ENCODE peak calls at places on chromosomes 6 and 20, in ten cellular contexts. One of them, this sample, is unnamed.
A peak's percentile ranks its signal among the peaks of the same experiment; 100 is the strongest.

GRCh38 chr20:24406761-24407550 is 62.5 kb upstream of the SYNDIG1 start:
- DNase-seq in Calu3: no peak
- DNase-seq in activated effector memory CD4-positive, alpha-beta T cell treated with Interleukin-2 at 50 U/mL for 16 hours: no peak
- DNase-seq in NCI-H460: no peak
- DNase-seq in activated T-helper 9 cell treated with anti-CD3 and anti-CD28 coated beads, Interleukin-2, amount 50 U/mL, for 16 hours: no peak
- DNase-seq in activated CD8-positive, alpha-beta memory T cell treated with anti-CD3 and anti-CD28 coated beads for 24 hours: no peak
- DNase-seq in BJ: no peak
- DNase-seq in A172: no peak
- DNase-seq in stomach: no peak
- DNase-seq in iPS-NIHi11: no peak
- DNase-seq in this sample: no peak

GRCh38 chr6:44247338-44248302 is 719 bp downstream of the HSP90AB1 start:
- DNase-seq in Calu3: peak; percentile 85
- DNase-seq in activated effector memory CD4-positive, alpha-beta T cell treated with Interleukin-2 at 50 U/mL for 16 hours: peak; percentile 87
- DNase-seq in NCI-H460: no peak
- DNase-seq in activated T-helper 9 cell treated with anti-CD3 and anti-CD28 coated beads, Interleukin-2, amount 50 U/mL, for 16 hours: peak; percentile 87
- DNase-seq in activated CD8-positive, alpha-beta memory T cell treated with anti-CD3 and anti-CD28 coated beads for 24 hours: peak; percentile 96
- DNase-seq in BJ: no peak
- DNase-seq in A172: peak; percentile 68
- DNase-seq in stomach: peak; percentile 80
- DNase-seq in iPS-NIHi11: peak; percentile 48
- DNase-seq in this sample: no peak

GRCh38 chr20:36155991-36156390 is 1.5 kb downstream of the EPB41L1 start:
- DNase-seq in Calu3: no peak
- DNase-seq in activated effector memory CD4-positive, alpha-beta T cell treated with Interleukin-2 at 50 U/mL for 16 hours: no peak
- DNase-seq in NCI-H460: no peak
- DNase-seq in activated T-helper 9 cell treated with anti-CD3 and anti-CD28 coated beads, Interleukin-2, amount 50 U/mL, for 16 hours: no peak
- DNase-seq in activated CD8-positive, alpha-beta memory T cell treated with anti-CD3 and anti-CD28 coated beads for 24 hours: no peak
- DNase-seq in BJ: no peak
- DNase-seq in A172: no peak
- DNase-seq in stomach: no peak
- DNase-seq in iPS-NIHi11: no peak
- DNase-seq in this sample: no peak

GRCh38 chr20:13344671-13345070 is 123.6 kb downstream of the ISM1 start:
- DNase-seq in Calu3: no peak
- DNase-seq in activated effector memory CD4-positive, alpha-beta T cell treated with Interleukin-2 at 50 U/mL for 16 hours: no peak
- DNase-seq in NCI-H460: no peak
- DNase-seq in activated T-helper 9 cell treated with anti-CD3 and anti-CD28 coated beads, Interleukin-2, amount 50 U/mL, for 16 hours: no peak
- DNase-seq in activated CD8-positive, alpha-beta memory T cell treated with anti-CD3 and anti-CD28 coated beads for 24 hours: no peak
- DNase-seq in BJ: no peak
- DNase-seq in A172: no peak
- DNase-seq in stomach: no peak
- DNase-seq in iPS-NIHi11: no peak
- DNase-seq in this sample: no peak

GRCh38 chr20:36575066-36575743 is 1.8 kb downstream of the TGIF2 start:
- DNase-seq in Calu3: peak; percentile 74
- DNase-seq in activated effector memory CD4-positive, alpha-beta T cell treated with Interleukin-2 at 50 U/mL for 16 hours: no peak
- DNase-seq in NCI-H460: no peak
- DNase-seq in activated T-helper 9 cell treated with anti-CD3 and anti-CD28 coated beads, Interleukin-2, amount 50 U/mL, for 16 hours: no peak
- DNase-seq in activated CD8-positive, alpha-beta memory T cell treated with anti-CD3 and anti-CD28 coated beads for 24 hours: peak; percentile 69
- DNase-seq in BJ: no peak
- DNase-seq in A172: peak; percentile 53
- DNase-seq in stomach: peak; percentile 67
- DNase-seq in iPS-NIHi11: peak; percentile 49
- DNase-seq in this sample: no peak

GRCh38 chr6:43678341-43678740 is 9.2 kb downstream of the MRPS18A start:
- DNase-seq in Calu3: no peak
- DNase-seq in activated effector memory CD4-positive, alpha-beta T cell treated with Interleukin-2 at 50 U/mL for 16 hours: no peak
- DNase-seq in NCI-H460: no peak
- DNase-seq in activated T-helper 9 cell treated with anti-CD3 and anti-CD28 coated beads, Interleukin-2, amount 50 U/mL, for 16 hours: no peak
- DNase-seq in activated CD8-positive, alpha-beta memory T cell treated with anti-CD3 and anti-CD28 coated beads for 24 hours: no peak
- DNase-seq in BJ: no peak
- DNase-seq in A172: no peak
- DNase-seq in stomach: no peak
- DNase-seq in iPS-NIHi11: no peak
- DNase-seq in this sample: no peak

GRCh38 chr6:85460951-85461805 is 11.3 kb downstream of the NT5E start:
- DNase-seq in Calu3: peak; percentile 9
- DNase-seq in activated effector memory CD4-positive, alpha-beta T cell treated with Interleukin-2 at 50 U/mL for 16 hours: no peak
- DNase-seq in NCI-H460: no peak
- DNase-seq in activated T-helper 9 cell treated with anti-CD3 and anti-CD28 coated beads, Interleukin-2, amount 50 U/mL, for 16 hours: no peak
- DNase-seq in activated CD8-positive, alpha-beta memory T cell treated with anti-CD3 and anti-CD28 coated beads for 24 hours: no peak
- DNase-seq in BJ: no peak
- DNase-seq in A172: peak; percentile 58
- DNase-seq in stomach: no peak
- DNase-seq in iPS-NIHi11: no peak
- DNase-seq in this sample: no peak

GRCh38 chr20:45406260-45407066 is 1.6 kb upstream of the DBNDD2 start:
- DNase-seq in Calu3: peak; percentile 84
- DNase-seq in activated effector memory CD4-positive, alpha-beta T cell treated with Interleukin-2 at 50 U/mL for 16 hours: no peak
- DNase-seq in NCI-H460: peak; percentile 47
- DNase-seq in activated T-helper 9 cell treated with anti-CD3 and anti-CD28 coated beads, Interleukin-2, amount 50 U/mL, for 16 hours: peak; percentile 33
- DNase-seq in activated CD8-positive, alpha-beta memory T cell treated with anti-CD3 and anti-CD28 coated beads for 24 hours: peak; percentile 76
- DNase-seq in BJ: no peak
- DNase-seq in A172: peak; percentile 25
- DNase-seq in stomach: peak; percentile 71
- DNase-seq in iPS-NIHi11: peak; percentile 86
- DNase-seq in this sample: no peak

GRCh38 chr6:169784941-169785340 is 33.5 kb downstream of the ERMARD start:
- DNase-seq in Calu3: no peak
- DNase-seq in activated effector memory CD4-positive, alpha-beta T cell treated with Interleukin-2 at 50 U/mL for 16 hours: no peak
- DNase-seq in NCI-H460: no peak
- DNase-seq in activated T-helper 9 cell treated with anti-CD3 and anti-CD28 coated beads, Interleukin-2, amount 50 U/mL, for 16 hours: no peak
- DNase-seq in activated CD8-positive, alpha-beta memory T cell treated with anti-CD3 and anti-CD28 coated beads for 24 hours: peak; percentile 41
- DNase-seq in BJ: no peak
- DNase-seq in A172: no peak
- DNase-seq in stomach: no peak
- DNase-seq in iPS-NIHi11: no peak
- DNase-seq in this sample: no peak

GRCh38 chr6:15897063-15897934 is 231.6 kb upstream of the MYLIP start:
- DNase-seq in Calu3: no peak
- DNase-seq in activated effector memory CD4-positive, alpha-beta T cell treated with Interleukin-2 at 50 U/mL for 16 hours: no peak
- DNase-seq in NCI-H460: no peak
- DNase-seq in activated T-helper 9 cell treated with anti-CD3 and anti-CD28 coated beads, Interleukin-2, amount 50 U/mL, for 16 hours: no peak
- DNase-seq in activated CD8-positive, alpha-beta memory T cell treated with anti-CD3 and anti-CD28 coated beads for 24 hours: no peak
- DNase-seq in BJ: no peak
- DNase-seq in A172: peak; percentile 6
- DNase-seq in stomach: no peak
- DNase-seq in iPS-NIHi11: no peak
- DNase-seq in this sample: no peak

GRCh38 chr20:47493954-47494293 is 7.8 kb upstream of the NCOA3 start:
- DNase-seq in Calu3: peak; percentile 66
- DNase-seq in activated effector memory CD4-positive, alpha-beta T cell treated with Interleukin-2 at 50 U/mL for 16 hours: no peak
- DNase-seq in NCI-H460: no peak
- DNase-seq in activated T-helper 9 cell treated with anti-CD3 and anti-CD28 coated beads, Interleukin-2, amount 50 U/mL, for 16 hours: no peak
- DNase-seq in activated CD8-positive, alpha-beta memory T cell treated with anti-CD3 and anti-CD28 coated beads for 24 hours: no peak
- DNase-seq in BJ: no peak
- DNase-seq in A172: no peak
- DNase-seq in stomach: peak; percentile 36
- DNase-seq in iPS-NIHi11: no peak
- DNase-seq in this sample: no peak

GRCh38 chr6:161631676-161632194 is 357.9 kb upstream of the AGPAT4 start:
- DNase-seq in Calu3: no peak
- DNase-seq in activated effector memory CD4-positive, alpha-beta T cell treated with Interleukin-2 at 50 U/mL for 16 hours: no peak
- DNase-seq in NCI-H460: no peak
- DNase-seq in activated T-helper 9 cell treated with anti-CD3 and anti-CD28 coated beads, Interleukin-2, amount 50 U/mL, for 16 hours: no peak
- DNase-seq in activated CD8-positive, alpha-beta memory T cell treated with anti-CD3 and anti-CD28 coated beads for 24 hours: no peak
- DNase-seq in BJ: peak; percentile 92
- DNase-seq in A172: peak; percentile 61
- DNase-seq in stomach: no peak
- DNase-seq in iPS-NIHi11: no peak
- DNase-seq in this sample: peak; percentile 30

GRCh38 chr20:45827030-45827652 is at the start of gene TNNC2:
- DNase-seq in Calu3: no peak
- DNase-seq in activated effector memory CD4-positive, alpha-beta T cell treated with Interleukin-2 at 50 U/mL for 16 hours: no peak
- DNase-seq in NCI-H460: no peak
- DNase-seq in activated T-helper 9 cell treated with anti-CD3 and anti-CD28 coated beads, Interleukin-2, amount 50 U/mL, for 16 hours: no peak
- DNase-seq in activated CD8-positive, alpha-beta memory T cell treated with anti-CD3 and anti-CD28 coated beads for 24 hours: no peak
- DNase-seq in BJ: no peak
- DNase-seq in A172: no peak
- DNase-seq in stomach: no peak
- DNase-seq in iPS-NIHi11: no peak
- DNase-seq in this sample: no peak

GRCh38 chr6:9463311-9463710 is 951.6 kb downstream of the TFAP2A start:
- DNase-seq in Calu3: no peak
- DNase-seq in activated effector memory CD4-positive, alpha-beta T cell treated with Interleukin-2 at 50 U/mL for 16 hours: no peak
- DNase-seq in NCI-H460: no peak
- DNase-seq in activated T-helper 9 cell treated with anti-CD3 and anti-CD28 coated beads, Interleukin-2, amount 50 U/mL, for 16 hours: no peak
- DNase-seq in activated CD8-positive, alpha-beta memory T cell treated with anti-CD3 and anti-CD28 coated beads for 24 hours: no peak
- DNase-seq in BJ: no peak
- DNase-seq in A172: no peak
- DNase-seq in stomach: no peak
- DNase-seq in iPS-NIHi11: no peak
- DNase-seq in this sample: no peak

GRCh38 chr6:162313922-162314660 is 413.5 kb downstream of the PRKN start:
- DNase-seq in Calu3: no peak
- DNase-seq in activated effector memory CD4-positive, alpha-beta T cell treated with Interleukin-2 at 50 U/mL for 16 hours: no peak
- DNase-seq in NCI-H460: no peak
- DNase-seq in activated T-helper 9 cell treated with anti-CD3 and anti-CD28 coated beads, Interleukin-2, amount 50 U/mL, for 16 hours: no peak
- DNase-seq in activated CD8-positive, alpha-beta memory T cell treated with anti-CD3 and anti-CD28 coated beads for 24 hours: no peak
- DNase-seq in BJ: no peak
- DNase-seq in A172: peak; percentile 23
- DNase-seq in stomach: no peak
- DNase-seq in iPS-NIHi11: no peak
- DNase-seq in this sample: no peak

GRCh38 chr6:138404666-138405337 is 779 bp downstream of the HEBP2 start:
- DNase-seq in Calu3: no peak
- DNase-seq in activated effector memory CD4-positive, alpha-beta T cell treated with Interleukin-2 at 50 U/mL for 16 hours: peak; percentile 25
- DNase-seq in NCI-H460: no peak
- DNase-seq in activated T-helper 9 cell treated with anti-CD3 and anti-CD28 coated beads, Interleukin-2, amount 50 U/mL, for 16 hours: no peak
- DNase-seq in activated CD8-positive, alpha-beta memory T cell treated with anti-CD3 and anti-CD28 coated beads for 24 hours: peak; percentile 68
- DNase-seq in BJ: no peak
- DNase-seq in A172: no peak
- DNase-seq in stomach: no peak
- DNase-seq in iPS-NIHi11: no peak
- DNase-seq in this sample: no peak

GRCh38 chr20:32697608-32698007 is 23.9 kb upstream of the C20orf203 start:
- DNase-seq in Calu3: no peak
- DNase-seq in activated effector memory CD4-positive, alpha-beta T cell treated with Interleukin-2 at 50 U/mL for 16 hours: no peak
- DNase-seq in NCI-H460: no peak
- DNase-seq in activated T-helper 9 cell treated with anti-CD3 and anti-CD28 coated beads, Interleukin-2, amount 50 U/mL, for 16 hours: no peak
- DNase-seq in activated CD8-positive, alpha-beta memory T cell treated with anti-CD3 and anti-CD28 coated beads for 24 hours: no peak
- DNase-seq in BJ: no peak
- DNase-seq in A172: no peak
- DNase-seq in stomach: no peak
- DNase-seq in iPS-NIHi11: no peak
- DNase-seq in this sample: no peak

GRCh38 chr6:129692467-129692866 is 17.5 kb downstream of the ARHGAP18 start:
- DNase-seq in Calu3: no peak
- DNase-seq in activated effector memory CD4-positive, alpha-beta T cell treated with Interleukin-2 at 50 U/mL for 16 hours: no peak
- DNase-seq in NCI-H460: no peak
- DNase-seq in activated T-helper 9 cell treated with anti-CD3 and anti-CD28 coated beads, Interleukin-2, amount 50 U/mL, for 16 hours: no peak
- DNase-seq in activated CD8-positive, alpha-beta memory T cell treated with anti-CD3 and anti-CD28 coated beads for 24 hours: no peak
- DNase-seq in BJ: no peak
- DNase-seq in A172: no peak
- DNase-seq in stomach: no peak
- DNase-seq in iPS-NIHi11: no peak
- DNase-seq in this sample: no peak

GRCh38 chr20:32433311-32434021 is 75.3 kb downstream of the ASXL1 start:
- DNase-seq in Calu3: no peak
- DNase-seq in activated effector memory CD4-positive, alpha-beta T cell treated with Interleukin-2 at 50 U/mL for 16 hours: no peak
- DNase-seq in NCI-H460: no peak
- DNase-seq in activated T-helper 9 cell treated with anti-CD3 and anti-CD28 coated beads, Interleukin-2, amount 50 U/mL, for 16 hours: no peak
- DNase-seq in activated CD8-positive, alpha-beta memory T cell treated with anti-CD3 and anti-CD28 coated beads for 24 hours: no peak
- DNase-seq in BJ: no peak
- DNase-seq in A172: no peak
- DNase-seq in stomach: no peak
- DNase-seq in iPS-NIHi11: no peak
- DNase-seq in this sample: no peak

GRCh38 chr6:117847912-117848311 is 59.2 kb upstream of the SLC35F1 start:
- DNase-seq in Calu3: no peak
- DNase-seq in activated effector memory CD4-positive, alpha-beta T cell treated with Interleukin-2 at 50 U/mL for 16 hours: no peak
- DNase-seq in NCI-H460: no peak
- DNase-seq in activated T-helper 9 cell treated with anti-CD3 and anti-CD28 coated beads, Interleukin-2, amount 50 U/mL, for 16 hours: no peak
- DNase-seq in activated CD8-positive, alpha-beta memory T cell treated with anti-CD3 and anti-CD28 coated beads for 24 hours: no peak
- DNase-seq in BJ: no peak
- DNase-seq in A172: no peak
- DNase-seq in stomach: no peak
- DNase-seq in iPS-NIHi11: no peak
- DNase-seq in this sample: no peak

GRCh38 chr6:64672131-64672530 is 1034.9 kb downstream of the EYS start:
- DNase-seq in Calu3: no peak
- DNase-seq in activated effector memory CD4-positive, alpha-beta T cell treated with Interleukin-2 at 50 U/mL for 16 hours: no peak
- DNase-seq in NCI-H460: no peak
- DNase-seq in activated T-helper 9 cell treated with anti-CD3 and anti-CD28 coated beads, Interleukin-2, amount 50 U/mL, for 16 hours: no peak
- DNase-seq in activated CD8-positive, alpha-beta memory T cell treated with anti-CD3 and anti-CD28 coated beads for 24 hours: no peak
- DNase-seq in BJ: no peak
- DNase-seq in A172: no peak
- DNase-seq in stomach: no peak
- DNase-seq in iPS-NIHi11: no peak
- DNase-seq in this sample: no peak

GRCh38 chr6:52284131-52284459 is 447 bp downstream of the MCM3 start:
- DNase-seq in Calu3: peak; percentile 47
- DNase-seq in activated effector memory CD4-positive, alpha-beta T cell treated with Interleukin-2 at 50 U/mL for 16 hours: no peak
- DNase-seq in NCI-H460: no peak
- DNase-seq in activated T-helper 9 cell treated with anti-CD3 and anti-CD28 coated beads, Interleukin-2, amount 50 U/mL, for 16 hours: no peak
- DNase-seq in activated CD8-positive, alpha-beta memory T cell treated with anti-CD3 and anti-CD28 coated beads for 24 hours: no peak
- DNase-seq in BJ: no peak
- DNase-seq in A172: peak; percentile 46
- DNase-seq in stomach: no peak
- DNase-seq in iPS-NIHi11: peak; percentile 70
- DNase-seq in this sample: no peak

GRCh38 chr6:28446818-28447511 is 3.7 kb upstream of the ZSCAN23 start:
- DNase-seq in Calu3: no peak
- DNase-seq in activated effector memory CD4-positive, alpha-beta T cell treated with Interleukin-2 at 50 U/mL for 16 hours: no peak
- DNase-seq in NCI-H460: no peak
- DNase-seq in activated T-helper 9 cell treated with anti-CD3 and anti-CD28 coated beads, Interleukin-2, amount 50 U/mL, for 16 hours: no peak
- DNase-seq in activated CD8-positive, alpha-beta memory T cell treated with anti-CD3 and anti-CD28 coated beads for 24 hours: peak; percentile 63
- DNase-seq in BJ: no peak
- DNase-seq in A172: no peak
- DNase-seq in stomach: no peak
- DNase-seq in iPS-NIHi11: peak; percentile 26
- DNase-seq in this sample: no peak

GRCh38 chr6:139172151-139172550 is 37.3 kb downstream of the HECA start:
- DNase-seq in Calu3: no peak
- DNase-seq in activated effector memory CD4-positive, alpha-beta T cell treated with Interleukin-2 at 50 U/mL for 16 hours: no peak
- DNase-seq in NCI-H460: no peak
- DNase-seq in activated T-helper 9 cell treated with anti-CD3 and anti-CD28 coated beads, Interleukin-2, amount 50 U/mL, for 16 hours: no peak
- DNase-seq in activated CD8-positive, alpha-beta memory T cell treated with anti-CD3 and anti-CD28 coated beads for 24 hours: no peak
- DNase-seq in BJ: no peak
- DNase-seq in A172: no peak
- DNase-seq in stomach: no peak
- DNase-seq in iPS-NIHi11: no peak
- DNase-seq in this sample: no peak

GRCh38 chr6:2155206-2155605 is 90.2 kb downstream of the GMDS start:
- DNase-seq in Calu3: no peak
- DNase-seq in activated effector memory CD4-positive, alpha-beta T cell treated with Interleukin-2 at 50 U/mL for 16 hours: no peak
- DNase-seq in NCI-H460: no peak
- DNase-seq in activated T-helper 9 cell treated with anti-CD3 and anti-CD28 coated beads, Interleukin-2, amount 50 U/mL, for 16 hours: no peak
- DNase-seq in activated CD8-positive, alpha-beta memory T cell treated with anti-CD3 and anti-CD28 coated beads for 24 hours: no peak
- DNase-seq in BJ: no peak
- DNase-seq in A172: no peak
- DNase-seq in stomach: no peak
- DNase-seq in iPS-NIHi11: no peak
- DNase-seq in this sample: no peak

GRCh38 chr6:8108031-8108660 is 5.8 kb upstream of the EEF1E1 start:
- DNase-seq in Calu3: peak; percentile 29
- DNase-seq in activated effector memory CD4-positive, alpha-beta T cell treated with Interleukin-2 at 50 U/mL for 16 hours: no peak
- DNase-seq in NCI-H460: peak; percentile 46
- DNase-seq in activated T-helper 9 cell treated with anti-CD3 and anti-CD28 coated beads, Interleukin-2, amount 50 U/mL, for 16 hours: no peak
- DNase-seq in activated CD8-positive, alpha-beta memory T cell treated with anti-CD3 and anti-CD28 coated beads for 24 hours: no peak
- DNase-seq in BJ: peak; percentile 75
- DNase-seq in A172: peak; percentile 76
- DNase-seq in stomach: no peak
- DNase-seq in iPS-NIHi11: no peak
- DNase-seq in this sample: peak; percentile 93

GRCh38 chr6:18477301-18477941 is 90.3 kb downstream of the RNF144B start:
- DNase-seq in Calu3: no peak
- DNase-seq in activated effector memory CD4-positive, alpha-beta T cell treated with Interleukin-2 at 50 U/mL for 16 hours: no peak
- DNase-seq in NCI-H460: no peak
- DNase-seq in activated T-helper 9 cell treated with anti-CD3 and anti-CD28 coated beads, Interleukin-2, amount 50 U/mL, for 16 hours: no peak
- DNase-seq in activated CD8-positive, alpha-beta memory T cell treated with anti-CD3 and anti-CD28 coated beads for 24 hours: no peak
- DNase-seq in BJ: peak; percentile 19
- DNase-seq in A172: no peak
- DNase-seq in stomach: no peak
- DNase-seq in iPS-NIHi11: no peak
- DNase-seq in this sample: no peak